ENCODE peak calls at places on chromosomes 3 and 15, in six cellular contexts. R is WERI-Rb-1, S is gastrocnemius medialis, Y is upper lobe of left lung, G is bronchial epithelial cell, H is right lobe of liver. B is an unnamed sample. For H3K36me3 and H3K27me3, the result is how much of the 10 kb centered on the place peaks cover.

GRCh38 chr3:151216641-151217040 is 13.6 kb upstream of the GPR171 start:
- DNase-seq in G (no peak), S (no peak), H (no peak), Y (no peak), R (no peak), B (no peak)

GRCh38 chr15:23806980-23807379 is 119.9 kb upstream of the NDN start:
- DNase-seq in H (no peak), G (no peak), R (no peak), Y (no peak), S (no peak), B (no peak)

GRCh38 chr3:10962481-10963036 is 30.0 kb upstream of the SLC6A1 start:
- DNase-seq in R (no peak), Y (no peak), G (no peak), S (no peak), H (no peak), B (no peak)

GRCh38 chr3:169112153-169112892 is 551.2 kb downstream of the MECOM start:
- DNase-seq in G (peak), H (no peak), R (no peak), Y (no peak), S (no peak), B (no peak)

GRCh38 chr15:90305932-90306331 is 40.5 kb downstream of the NGRN start:
- DNase-seq in H (no peak), Y (no peak), S (no peak), R (no peak), G (no peak), B (no peak)

GRCh38 chr3:50580683-50581458 is 11.5 kb downstream of the HEMK1 start:
- DNase-seq in S (no peak), R (no peak), H (peak), Y (no peak), G (no peak), B (no peak)

GRCh38 chr3:66195347-66195783 is 25.4 kb upstream of the SLC25A26 start:
- DNase-seq in H (peak), S (no peak), R (peak), G (peak), Y (peak), B (no peak)

GRCh38 chr15:38843736-38844590 is 279.3 kb upstream of the RASGRP1 start:
- DNase-seq in S (no peak), R (no peak), H (no peak), G (no peak), Y (no peak), B (no peak)

GRCh38 chr3:12356175-12356574 is 67.3 kb downstream of the PPARG start:
- DNase-seq in H (no peak), Y (no peak), R (no peak), G (no peak), S (no peak), B (no peak)

GRCh38 chr3:67018105-67018788 is 20.1 kb downstream of the KBTBD8 start:
- DNase-seq in S (no peak), Y (no peak), H (peak), G (peak), R (no peak), B (peak)

GRCh38 chr3:137946341-137946973 is 63.5 kb upstream of the CLDN18 start:
- DNase-seq in Y (no peak), H (peak), S (no peak), R (peak), G (peak), B (peak)

GRCh38 chr15:52228928-52229327 is 37.7 kb upstream of the GNB5 start:
- DNase-seq in S (no peak), R (peak), Y (no peak), H (peak), G (peak), B (peak)

GRCh38 chr3:137105277-137105977 is 147.6 kb downstream of the IL20RB start:
- DNase-seq in R (peak), H (no peak), G (peak), S (no peak), Y (no peak), B (peak)

GRCh38 chr3:115239717-115240116 is 92.6 kb upstream of the ZBTB20 start:
- DNase-seq in Y (no peak), S (no peak), G (peak), H (no peak), R (peak), B (peak)

GRCh38 chr15:68921926-68922325 is 8.4 kb upstream of the SPESP1 start:
- DNase-seq in Y (no peak), S (no peak), H (no peak), G (peak), R (no peak), B (no peak)

GRCh38 chr3:184361932-184362667 is 590 bp downstream of the POLR2H start:
- DNase-seq in Y (peak), S (no peak), H (peak), R (no peak), G (peak), B (no peak)

GRCh38 chr3:140378571-140379340 is 299.1 kb upstream of the TRIM42 start:
- DNase-seq in Y (no peak), H (no peak), G (peak), R (no peak), S (no peak), B (no peak)

GRCh38 chr3:33886015-33886414 is 87.6 kb downstream of the PDCD6IP start:
- DNase-seq in G (peak), S (no peak), H (no peak), R (no peak), Y (no peak), B (no peak)

GRCh38 chr3:62665627-62666433 is 209.4 kb downstream of the CADPS start:
- DNase-seq in R (peak), Y (no peak), S (no peak), H (peak), G (peak), B (peak)

DNA sequence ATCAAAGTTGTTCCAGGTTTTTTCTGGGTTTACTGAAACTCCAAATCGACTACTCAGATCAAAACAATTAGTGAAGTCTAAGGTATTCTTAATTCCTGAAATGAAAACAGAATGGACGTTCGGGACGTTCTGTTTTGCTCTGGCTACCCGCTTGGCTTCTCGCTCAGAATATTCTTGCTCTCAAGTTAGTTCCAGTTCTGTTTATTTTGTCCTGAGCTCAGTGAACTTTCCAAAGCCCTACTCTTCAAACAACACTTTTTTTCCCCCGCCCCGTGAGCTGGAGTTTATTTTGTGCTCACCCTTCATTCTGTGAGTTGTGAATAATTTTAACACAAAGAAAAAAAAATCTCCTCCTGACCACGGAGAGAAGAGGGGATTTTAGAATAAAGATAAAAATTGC is 72.6 kb downstream of the SAMMSON start:
- DNase-seq in S (no peak), G (no peak), H (peak), R (no peak), Y (no peak), B (no peak)
- H3K4me3 ChIP-seq in S (no peak), G (no peak), H (peak), R (no peak), Y (peak), B (peak)

GRCh38 chr15:63060699-63061098 is 18.2 kb downstream of the TPM1 start:
- DNase-seq in R (no peak), G (no peak), Y (peak), S (no peak), H (no peak), B (no peak)
- H3K36me3 ChIP-seq in R (half or more), G (under half), Y (half or more), S (half or more), H (half or more), B (half or more)

DNA sequence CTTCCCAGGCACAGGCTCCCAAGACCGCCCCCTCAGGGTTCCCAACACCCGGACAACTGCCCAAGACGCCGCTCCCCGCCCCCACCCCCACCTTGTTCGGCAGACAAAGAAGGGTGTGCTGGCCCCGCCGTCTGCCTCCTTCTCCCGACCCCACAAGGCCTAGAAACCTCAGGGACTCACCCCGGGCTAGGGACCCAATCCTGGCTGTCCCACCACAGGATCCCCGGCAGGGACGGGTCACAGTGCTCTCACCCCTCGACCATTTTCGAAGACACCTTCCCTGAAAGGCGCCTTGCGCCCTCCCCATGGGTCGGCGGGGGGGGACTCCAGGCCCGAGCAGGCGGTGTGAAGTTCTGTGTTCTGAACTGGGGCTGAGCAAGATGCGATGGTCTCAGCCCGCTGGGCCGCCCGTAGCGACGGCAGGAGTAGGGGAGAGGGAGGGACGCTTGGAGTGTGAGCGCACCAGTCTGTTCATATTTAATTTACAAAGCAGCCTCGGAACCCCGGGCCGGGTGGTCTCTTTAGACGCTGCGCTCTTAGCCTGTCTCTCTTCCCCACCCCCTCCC is 1.5 kb upstream of the ISLR2 start:
- DNase-seq in H (no peak), R (no peak), G (no peak), S (no peak), Y (peak), B (no peak)
- H3K27me3 ChIP-seq in H (under half), R (under half), G (half or more), S (half or more), Y (under half), B (half or more)

DNA sequence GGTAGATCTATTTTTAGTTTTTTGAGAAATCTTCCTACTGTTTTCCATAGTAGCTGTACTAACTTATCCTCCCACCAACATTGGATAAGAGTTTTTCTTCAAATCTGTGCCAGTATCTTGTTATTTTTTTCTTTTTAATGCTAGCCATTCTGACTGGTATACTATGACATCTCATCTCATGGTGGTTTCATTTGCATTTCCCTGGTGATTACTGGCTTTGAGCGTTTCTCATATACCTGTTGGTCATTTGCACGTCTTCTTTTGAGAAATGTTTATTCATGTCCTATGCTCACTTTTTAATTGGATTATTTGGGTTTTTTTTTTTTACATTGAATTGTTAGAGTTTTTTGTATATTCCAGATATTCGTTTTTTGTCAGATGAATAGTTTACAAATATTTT is 398.1 kb downstream of the OCA2 start:
- DNase-seq in R (no peak), H (no peak), S (no peak), G (no peak), Y (no peak), B (no peak)
- H3K4me3 ChIP-seq in R (no peak), H (no peak), S (no peak), G (no peak), Y (no peak), B (no peak)